ENCODE peak calls at places on chromosomes 13 and 19, in four cellular contexts. V is NCI-H774; H is naive thymus-derived CD8-positive, alpha-beta T cell; B is NCI-H1930. K is an unnamed sample.

GRCh38 chr19:41927810-41928192 is 448 bp downstream of the ERFL start:
- DNase-seq in V (no peak), B (no peak), H (no peak), K (no peak)

GRCh38 chr19:4051175-4052101 is 15.3 kb downstream of the ZBTB7A start:
- DNase-seq in B (no peak), H (no peak), V (no peak), K (no peak)

GRCh38 chr13:28059214-28059613 is 41.2 kb downstream of the FLT3 start:
- DNase-seq in H (peak; percentile 5), V (no peak), B (no peak), K (no peak)

GRCh38 chr13:25686831-25687495 is 315.2 kb downstream of the ATP8A2 start:
- DNase-seq in H (no peak), B (peak; percentile 46), V (peak; percentile 65), K (no peak)

GRCh38 chr13:74107598-74107997 is 26.6 kb downstream of the KLF12 start:
- DNase-seq in V (no peak), B (no peak), H (no peak), K (no peak)

GRCh38 chr19:42229855-42230331 is 9.8 kb downstream of the ZNF526 start:
- DNase-seq in H (no peak), B (no peak), V (no peak), K (no peak)

GRCh38 chr19:2274937-2275535 is 6.9 kb downstream of the PEAK3 start:
- DNase-seq in H (no peak), V (peak; percentile 10), B (no peak), K (peak; percentile 84)

GRCh38 chr13:21322304-21322965 is 136.7 kb downstream of the ZDHHC20 start:
- DNase-seq in V (no peak), H (no peak), B (no peak), K (no peak)

GRCh38 chr19:58581227-58582141 is 8.3 kb upstream of the MZF1 start:
- DNase-seq in B (no peak), H (peak; percentile 90), V (no peak), K (peak; percentile 80)

GRCh38 chr19:35224681-35225604 is 3.6 kb downstream of the FAM187B start:
- DNase-seq in V (no peak), B (no peak), H (no peak), K (no peak)

GRCh38 chr13:92901739-92902138 is 324.9 kb upstream of the GPC6 start:
- DNase-seq in B (no peak), H (no peak), V (no peak), K (no peak)

GRCh38 chr13:39818953-39819352 is 163.5 kb downstream of the COG6 start:
- DNase-seq in V (no peak), B (no peak), H (no peak), K (no peak)

GRCh38 chr13:98048263-98048662 is 94.6 kb upstream of the FARP1 start:
- DNase-seq in V (no peak), B (no peak), H (no peak), K (no peak)

GRCh38 chr13:58953638-58954037 is 1210.1 kb downstream of the DIAPH3 start:
- DNase-seq in B (no peak), H (no peak), V (no peak), K (no peak)

GRCh38 chr19:21023901-21024300 is 3.4 kb downstream of the ZNF430 start:
- DNase-seq in H (no peak), V (no peak), B (no peak), K (no peak)

GRCh38 chr19:35717665-35718344 is at the start of gene KMT2B:
- DNase-seq in B (peak; percentile 96), H (no peak), V (peak; percentile 90), K (no peak)

GRCh38 chr19:32858155-32858554 is 11.4 kb downstream of the SLC7A9 start:
- DNase-seq in V (no peak), H (no peak), B (no peak), K (no peak)

GRCh38 chr19:19403373-19403901 is 2.0 kb upstream of the GATAD2A start:
- DNase-seq in B (no peak), H (no peak), V (peak; percentile 43), K (no peak)

GRCh38 chr13:43629691-43630480 is 156.9 kb downstream of the ENOX1 start:
- DNase-seq in B (no peak), V (no peak), H (no peak), K (no peak)

GRCh38 chr19:10412257-10412977 is 7.9 kb upstream of the PDE4A start:
- DNase-seq in B (no peak), H (peak; percentile 45), V (no peak), K (no peak)

GRCh38 chr19:45800009-45800553 is 7.4 kb upstream of the DMWD start:
- DNase-seq in H (no peak), B (no peak), V (no peak), K (no peak)

GRCh38 chr13:58804832-58805231 is 1173.3 kb downstream of the PCDH17 start:
- DNase-seq in B (no peak), H (no peak), V (no peak), K (no peak)